ENCODE peak calls at places on chromosomes 4 and X, in seven cellular contexts. One of them, this sample, is unnamed.

GRCh38 chrX:39854772-39855747 is 242.7 kb downstream of the BCOR start:
- DNase-seq in breast epithelium: no peak
- DNase-seq in esophagus squamous epithelium: no peak
- DNase-seq in H1: no peak
- DNase-seq in body of pancreas: no peak
- DNase-seq in HCT116: no peak
- DNase-seq in Peyer's patch: no peak
- DNase-seq in this sample: peak; percentile 88

GRCh38 chrX:70485466-70485865 is 40.8 kb downstream of the DLG3 start:
- DNase-seq in Peyer's patch: no peak
- DNase-seq in esophagus squamous epithelium: no peak
- DNase-seq in HCT116: no peak
- DNase-seq in H1: no peak
- DNase-seq in body of pancreas: no peak
- DNase-seq in breast epithelium: no peak
- DNase-seq in this sample: no peak

GRCh38 chr4:77177196-77177595 is 20.2 kb downstream of the CCNG2 start:
- DNase-seq in HCT116: no peak
- DNase-seq in Peyer's patch: no peak
- DNase-seq in esophagus squamous epithelium: no peak
- DNase-seq in breast epithelium: no peak
- DNase-seq in H1: no peak
- DNase-seq in body of pancreas: no peak
- DNase-seq in this sample: no peak

GRCh38 chrX:151970661-151971060 is 3.8 kb downstream of the GABRE start:
- DNase-seq in Peyer's patch: no peak
- DNase-seq in esophagus squamous epithelium: no peak
- DNase-seq in H1: no peak
- DNase-seq in HCT116: no peak
- DNase-seq in body of pancreas: peak; percentile 72
- DNase-seq in breast epithelium: peak; percentile 77
- DNase-seq in this sample: peak; percentile 28

GRCh38 chr4:8355864-8356565 is 84.5 kb downstream of the ACOX3 start:
- DNase-seq in esophagus squamous epithelium: no peak
- DNase-seq in body of pancreas: peak; percentile 10
- DNase-seq in Peyer's patch: no peak
- DNase-seq in H1: no peak
- DNase-seq in HCT116: no peak
- DNase-seq in breast epithelium: no peak
- DNase-seq in this sample: no peak

GRCh38 chr4:184102927-184103326 is 114.7 kb downstream of the ENPP6 start:
- DNase-seq in H1: no peak
- DNase-seq in HCT116: no peak
- DNase-seq in breast epithelium: no peak
- DNase-seq in body of pancreas: peak; percentile 76
- DNase-seq in esophagus squamous epithelium: no peak
- DNase-seq in Peyer's patch: no peak
- DNase-seq in this sample: no peak

GRCh38 chr4:10403633-10404445 is 53.4 kb downstream of the ZNF518B start:
- DNase-seq in esophagus squamous epithelium: no peak
- DNase-seq in breast epithelium: no peak
- DNase-seq in Peyer's patch: no peak
- DNase-seq in HCT116: peak; percentile 31
- DNase-seq in H1: peak; percentile 1
- DNase-seq in body of pancreas: no peak
- DNase-seq in this sample: peak; percentile 55

GRCh38 chr4:121122661-121123060 is 41.5 kb downstream of the TNIP3 start:
- DNase-seq in breast epithelium: no peak
- DNase-seq in HCT116: no peak
- DNase-seq in body of pancreas: no peak
- DNase-seq in esophagus squamous epithelium: no peak
- DNase-seq in H1: no peak
- DNase-seq in Peyer's patch: no peak
- DNase-seq in this sample: no peak

GRCh38 chr4:113186960-113187757 is 137.7 kb downstream of the ANK2 start:
- DNase-seq in H1: no peak
- DNase-seq in Peyer's patch: no peak
- DNase-seq in body of pancreas: no peak
- DNase-seq in breast epithelium: no peak
- DNase-seq in HCT116: no peak
- DNase-seq in esophagus squamous epithelium: no peak
- DNase-seq in this sample: no peak

GRCh38 chr4:26238426-26238781 is 82.4 kb upstream of the RBPJ start:
- DNase-seq in esophagus squamous epithelium: no peak
- DNase-seq in H1: no peak
- DNase-seq in body of pancreas: no peak
- DNase-seq in Peyer's patch: peak; percentile 72
- DNase-seq in HCT116: no peak
- DNase-seq in breast epithelium: no peak
- DNase-seq in this sample: no peak

GRCh38 chr4:128528177-128528576 is 240.6 kb upstream of the PGRMC2 start:
- DNase-seq in Peyer's patch: no peak
- DNase-seq in HCT116: no peak
- DNase-seq in breast epithelium: no peak
- DNase-seq in H1: no peak
- DNase-seq in body of pancreas: no peak
- DNase-seq in esophagus squamous epithelium: no peak
- DNase-seq in this sample: no peak

GRCh38 chrX:148878371-148878770 is 378.0 kb downstream of the AFF2 start:
- DNase-seq in HCT116: no peak
- DNase-seq in esophagus squamous epithelium: no peak
- DNase-seq in body of pancreas: no peak
- DNase-seq in H1: no peak
- DNase-seq in breast epithelium: no peak
- DNase-seq in Peyer's patch: no peak
- DNase-seq in this sample: no peak

GRCh38 chr4:82428969-82429727 is 1.1 kb downstream of the HNRNPDL start:
- DNase-seq in H1: peak; percentile 76
- DNase-seq in HCT116: peak; percentile 76
- DNase-seq in body of pancreas: peak; percentile 92
- DNase-seq in breast epithelium: peak; percentile 89
- DNase-seq in esophagus squamous epithelium: peak; percentile 58
- DNase-seq in Peyer's patch: peak; percentile 97
- DNase-seq in this sample: peak; percentile 92
- TF ChIP-seq POLR2A in H1: peak; percentile 88
- TF ChIP-seq POLR2A in HCT116: peak; percentile 85
- TF ChIP-seq POLR2A in body of pancreas: peak; percentile 89
- TF ChIP-seq POLR2A in breast epithelium: peak; percentile 71
- TF ChIP-seq POLR2A in esophagus squamous epithelium: peak; percentile 69
- TF ChIP-seq POLR2A in Peyer's patch: peak; percentile 48
- TF ChIP-seq POLR2A in this sample: peak; percentile 87

DNA sequence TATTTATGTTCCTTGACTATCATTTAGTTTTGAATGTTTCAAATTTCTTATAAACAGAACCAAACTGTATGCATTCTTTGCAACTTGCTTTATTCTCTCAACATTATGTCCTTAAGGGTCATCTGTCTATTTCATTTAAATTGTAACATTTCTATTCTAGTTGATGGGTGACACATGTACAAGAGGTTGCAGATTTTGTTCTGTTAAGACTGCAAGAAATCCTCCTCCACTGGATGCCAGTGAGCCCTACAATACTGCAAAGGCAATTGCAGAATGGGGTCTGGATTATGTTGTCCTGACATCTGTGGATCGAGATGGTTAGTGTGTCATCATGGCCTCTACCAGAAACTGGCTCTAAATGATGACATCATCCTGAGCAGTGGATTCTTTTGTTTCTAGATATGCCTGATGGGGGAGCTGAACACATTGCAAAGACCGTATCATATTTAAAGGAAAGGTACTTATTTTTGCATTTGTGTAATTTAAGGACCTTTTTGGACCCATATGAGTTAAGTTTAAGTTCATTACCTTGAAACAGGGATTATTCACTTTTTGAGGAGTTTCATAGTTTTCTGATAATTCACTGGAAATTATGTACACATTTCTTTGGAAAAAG is 6.1 kb downstream of the LIAS start:
- DNase-seq in Peyer's patch: no peak
- DNase-seq in body of pancreas: no peak
- DNase-seq in breast epithelium: no peak
- DNase-seq in esophagus squamous epithelium: no peak
- DNase-seq in HCT116: peak; percentile 38
- DNase-seq in H1: no peak
- DNase-seq in this sample: peak; percentile 76
- TF ChIP-seq CTCF in Peyer's patch: no peak
- TF ChIP-seq CTCF in body of pancreas: no peak
- TF ChIP-seq CTCF in breast epithelium: no peak
- TF ChIP-seq CTCF in esophagus squamous epithelium: no peak
- TF ChIP-seq CTCF in HCT116: no peak
- TF ChIP-seq CTCF in H1: no peak
- TF ChIP-seq CTCF in this sample: peak; percentile 18

GRCh38 chr4:153227501-153227900 is 23.3 kb downstream of the TRIM2 start:
- DNase-seq in H1: no peak
- DNase-seq in breast epithelium: no peak
- DNase-seq in HCT116: no peak
- DNase-seq in body of pancreas: no peak
- DNase-seq in Peyer's patch: no peak
- DNase-seq in esophagus squamous epithelium: no peak
- DNase-seq in this sample: no peak
- TF ChIP-seq POLR2A in H1: no peak
- TF ChIP-seq POLR2A in breast epithelium: no peak
- TF ChIP-seq POLR2A in HCT116: no peak
- TF ChIP-seq POLR2A in body of pancreas: no peak
- TF ChIP-seq POLR2A in Peyer's patch: no peak
- TF ChIP-seq POLR2A in esophagus squamous epithelium: no peak
- TF ChIP-seq POLR2A in this sample: no peak

DNA sequence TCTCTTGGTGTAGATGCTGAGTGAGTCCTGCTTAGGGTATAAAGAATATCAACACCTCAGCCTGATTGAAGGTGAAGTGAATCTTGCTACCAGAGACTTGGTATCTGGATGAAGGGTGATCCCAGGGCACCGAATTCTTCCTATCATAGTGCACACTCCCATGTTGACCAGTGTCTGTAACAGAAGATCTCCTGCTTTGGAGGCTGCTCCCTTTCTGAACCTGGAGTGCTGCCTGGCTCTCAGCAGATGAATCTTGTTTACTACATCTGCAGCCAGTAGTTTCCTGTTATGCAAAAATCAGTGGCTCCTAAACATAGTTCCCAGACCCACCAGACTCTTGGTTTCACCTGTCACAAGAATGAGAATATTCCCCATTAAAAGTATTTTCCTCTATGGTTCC is 191.7 kb upstream of the GK2 start:
- DNase-seq in Peyer's patch: no peak
- DNase-seq in esophagus squamous epithelium: no peak
- DNase-seq in body of pancreas: no peak
- DNase-seq in H1: no peak
- DNase-seq in breast epithelium: no peak
- DNase-seq in HCT116: no peak
- DNase-seq in this sample: no peak
- TF ChIP-seq CTCF in Peyer's patch: no peak
- TF ChIP-seq CTCF in esophagus squamous epithelium: no peak
- TF ChIP-seq CTCF in body of pancreas: no peak
- TF ChIP-seq CTCF in H1: no peak
- TF ChIP-seq CTCF in breast epithelium: no peak
- TF ChIP-seq CTCF in HCT116: no peak
- TF ChIP-seq CTCF in this sample: no peak

This sample was measured in NB4.